ENCODE peak calls at places on chromosomes 5 and 9, in seven cellular contexts. One of them, this sample, is unnamed.

GRCh38 chr9:7115606-7116005 is 357.8 kb downstream of the KDM4C start:
- DNase-seq in SJSA1: no peak
- DNase-seq in right atrium auricular region: no peak
- DNase-seq in colonic mucosa: no peak
- DNase-seq in IMR-90: no peak
- DNase-seq in A673: no peak
- DNase-seq in transverse colon: no peak
- DNase-seq in this sample: no peak

GRCh38 chr9:100641166-100641565 is 63.3 kb downstream of the CAVIN4 start:
- DNase-seq in IMR-90: no peak
- DNase-seq in right atrium auricular region: no peak
- DNase-seq in colonic mucosa: no peak
- DNase-seq in SJSA1: no peak
- DNase-seq in transverse colon: no peak
- DNase-seq in A673: no peak
- DNase-seq in this sample: no peak

GRCh38 chr9:97474373-97474925 is 27.0 kb upstream of the TMOD1 start:
- DNase-seq in right atrium auricular region: no peak
- DNase-seq in IMR-90: peak; percentile 62
- DNase-seq in colonic mucosa: no peak
- DNase-seq in A673: no peak
- DNase-seq in transverse colon: no peak
- DNase-seq in SJSA1: no peak
- DNase-seq in this sample: no peak

GRCh38 chr5:157926953-157927352 is 68.0 kb upstream of the CLINT1 start:
- DNase-seq in A673: no peak
- DNase-seq in SJSA1: no peak
- DNase-seq in IMR-90: no peak
- DNase-seq in transverse colon: no peak
- DNase-seq in right atrium auricular region: no peak
- DNase-seq in colonic mucosa: no peak
- DNase-seq in this sample: no peak

GRCh38 chr5:79546782-79547428 is 33.0 kb upstream of the HOMER1 start:
- DNase-seq in SJSA1: no peak
- DNase-seq in A673: no peak
- DNase-seq in transverse colon: no peak
- DNase-seq in colonic mucosa: no peak
- DNase-seq in IMR-90: peak; percentile 70
- DNase-seq in right atrium auricular region: no peak
- DNase-seq in this sample: no peak

GRCh38 chr5:68777145-68777544 is 316.7 kb upstream of the SLC30A5 start:
- DNase-seq in SJSA1: no peak
- DNase-seq in A673: no peak
- DNase-seq in transverse colon: no peak
- DNase-seq in right atrium auricular region: no peak
- DNase-seq in colonic mucosa: no peak
- DNase-seq in IMR-90: no peak
- DNase-seq in this sample: peak; percentile 63

GRCh38 chr5:74506119-74506518 is 134.4 kb downstream of the ENC1 start:
- DNase-seq in right atrium auricular region: no peak
- DNase-seq in colonic mucosa: no peak
- DNase-seq in transverse colon: no peak
- DNase-seq in SJSA1: no peak
- DNase-seq in A673: no peak
- DNase-seq in IMR-90: no peak
- DNase-seq in this sample: no peak

GRCh38 chr9:98375138-98375726 is 119.8 kb upstream of the TBC1D2 start:
- DNase-seq in SJSA1: no peak
- DNase-seq in right atrium auricular region: no peak
- DNase-seq in A673: no peak
- DNase-seq in transverse colon: no peak
- DNase-seq in colonic mucosa: no peak
- DNase-seq in IMR-90: peak; percentile 93
- DNase-seq in this sample: peak; percentile 20

GRCh38 chr5:82204567-82204966 is 73.6 kb downstream of the RPS23 start:
- DNase-seq in SJSA1: no peak
- DNase-seq in transverse colon: no peak
- DNase-seq in A673: no peak
- DNase-seq in right atrium auricular region: no peak
- DNase-seq in colonic mucosa: no peak
- DNase-seq in IMR-90: no peak
- DNase-seq in this sample: no peak

GRCh38 chr5:51060953-51061352 is 322.3 kb upstream of the ISL1 start:
- DNase-seq in SJSA1: no peak
- DNase-seq in right atrium auricular region: no peak
- DNase-seq in IMR-90: no peak
- DNase-seq in A673: no peak
- DNase-seq in colonic mucosa: no peak
- DNase-seq in transverse colon: no peak
- DNase-seq in this sample: no peak

GRCh38 chr5:179806250-179807045 is at the start of gene MGAT4B:
- DNase-seq in A673: peak; percentile 66
- DNase-seq in colonic mucosa: peak; percentile 83
- DNase-seq in right atrium auricular region: no peak
- DNase-seq in SJSA1: peak; percentile 77
- DNase-seq in transverse colon: peak; percentile 87
- DNase-seq in IMR-90: peak; percentile 70
- DNase-seq in this sample: peak; percentile 88

GRCh38 chr5:126867237-126867636 is 90.3 kb downstream of the LMNB1 start:
- DNase-seq in transverse colon: no peak
- DNase-seq in IMR-90: no peak
- DNase-seq in right atrium auricular region: no peak
- DNase-seq in A673: no peak
- DNase-seq in SJSA1: no peak
- DNase-seq in colonic mucosa: no peak
- DNase-seq in this sample: no peak

GRCh38 chr9:16705121-16705604 is 165.3 kb downstream of the BNC2 start:
- DNase-seq in IMR-90: peak; percentile 97
- DNase-seq in SJSA1: peak; percentile 97
- DNase-seq in A673: peak; percentile 15
- DNase-seq in transverse colon: peak; percentile 66
- DNase-seq in colonic mucosa: peak; percentile 42
- DNase-seq in right atrium auricular region: peak; percentile 98
- DNase-seq in this sample: no peak

GRCh38 chr5:81825237-81825636 is 74.3 kb upstream of the SSBP2 start:
- DNase-seq in SJSA1: no peak
- DNase-seq in transverse colon: peak; percentile 20
- DNase-seq in right atrium auricular region: peak; percentile 72
- DNase-seq in colonic mucosa: no peak
- DNase-seq in A673: peak; percentile 23
- DNase-seq in IMR-90: peak; percentile 72
- DNase-seq in this sample: peak; percentile 17

DNA sequence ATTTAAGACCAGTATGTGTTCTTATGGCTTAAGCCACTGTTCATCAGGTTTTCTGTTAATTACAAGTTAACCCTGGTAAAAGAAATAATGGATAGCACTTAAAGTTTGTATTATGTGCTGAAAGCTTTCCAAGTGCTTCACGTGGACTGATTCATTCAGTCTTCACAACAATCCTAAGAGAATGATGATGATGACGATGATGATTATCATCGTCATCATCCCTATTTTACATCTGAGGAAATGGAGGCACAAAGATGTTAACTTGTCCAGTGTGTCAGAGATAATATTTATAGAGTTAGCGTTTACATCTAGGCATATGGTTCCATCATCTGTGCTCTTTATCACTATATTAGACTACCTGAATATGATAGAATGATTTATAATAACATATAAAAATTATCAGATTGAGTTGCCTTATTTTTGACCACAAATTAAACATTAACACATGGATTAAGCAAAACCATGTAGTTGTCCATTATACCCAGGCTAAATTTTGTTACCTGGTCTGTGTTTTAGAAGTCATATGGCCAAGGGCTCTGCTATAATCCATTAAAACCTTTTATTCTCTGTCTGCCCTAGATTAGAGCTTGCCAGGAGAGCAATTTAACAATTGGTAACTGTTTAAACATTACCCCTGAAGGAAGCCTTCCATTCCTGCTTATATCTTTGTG is 102.3 kb upstream of the MAP3K1 start:
- DNase-seq in colonic mucosa: no peak
- DNase-seq in A673: no peak
- DNase-seq in SJSA1: no peak
- DNase-seq in transverse colon: no peak
- DNase-seq in right atrium auricular region: no peak
- DNase-seq in IMR-90: no peak
- DNase-seq in this sample: no peak
- H3K27ac ChIP-seq in colonic mucosa: no peak overlapping the region
- H3K27ac ChIP-seq in A673: no peak overlapping the region
- H3K27ac ChIP-seq in SJSA1: no peak overlapping the region
- H3K27ac ChIP-seq in transverse colon: no peak overlapping the region
- H3K27ac ChIP-seq in right atrium auricular region: no peak overlapping the region
- H3K27ac ChIP-seq in IMR-90: no peak overlapping the region
- H3K27ac ChIP-seq in this sample: no peak overlapping the region

GRCh38 chr9:5510360-5510931 is at the start of gene PDCD1LG2:
- DNase-seq in SJSA1: peak; percentile 55
- DNase-seq in A673: no peak
- DNase-seq in right atrium auricular region: no peak
- DNase-seq in colonic mucosa: no peak
- DNase-seq in transverse colon: no peak
- DNase-seq in IMR-90: peak; percentile 84
- DNase-seq in this sample: no peak
- H3K4me3 ChIP-seq in SJSA1: peak within 1 kb of the TSS; percentile 35
- H3K4me3 ChIP-seq in A673: no peak within 1 kb of the TSS
- H3K4me3 ChIP-seq in right atrium auricular region: peak within 1 kb of the TSS; percentile 38
- H3K4me3 ChIP-seq in colonic mucosa: no peak within 1 kb of the TSS
- H3K4me3 ChIP-seq in transverse colon: no peak within 1 kb of the TSS
- H3K4me3 ChIP-seq in IMR-90: peak within 1 kb of the TSS; percentile 52
- H3K4me3 ChIP-seq in this sample: no peak within 1 kb of the TSS

GRCh38 chr5:140554454-140554853 is 2.8 kb downstream of the SRA1 start:
- DNase-seq in colonic mucosa: no peak
- DNase-seq in IMR-90: peak; percentile 83
- DNase-seq in right atrium auricular region: no peak
- DNase-seq in transverse colon: no peak
- DNase-seq in A673: no peak
- DNase-seq in SJSA1: no peak
- DNase-seq in this sample: no peak
- H3K27ac ChIP-seq in colonic mucosa: no peak overlapping the region
- H3K27ac ChIP-seq in IMR-90: no peak overlapping the region
- H3K27ac ChIP-seq in right atrium auricular region: no peak overlapping the region
- H3K27ac ChIP-seq in transverse colon: no peak overlapping the region
- H3K27ac ChIP-seq in A673: no peak overlapping the region
- H3K27ac ChIP-seq in SJSA1: no peak overlapping the region
- H3K27ac ChIP-seq in this sample: no peak overlapping the region

DNA sequence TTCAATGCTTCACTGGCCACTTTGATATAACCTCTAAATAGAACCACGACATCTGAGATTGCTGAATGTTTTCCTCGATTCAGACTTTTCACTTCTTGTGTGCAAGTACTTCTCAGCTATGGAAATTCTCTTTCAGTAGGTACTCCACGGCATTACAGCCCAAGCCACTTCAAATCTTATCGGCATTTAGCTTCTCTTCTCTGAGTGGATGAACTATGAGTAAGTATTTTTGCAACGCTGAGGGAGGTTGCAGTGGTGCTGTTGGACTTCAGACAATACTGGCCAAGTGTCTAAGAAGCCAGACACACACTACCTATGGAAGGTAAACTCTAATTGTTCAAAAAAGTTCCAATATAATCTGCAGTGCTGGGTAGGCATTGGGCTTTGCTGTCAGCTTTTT is 60.1 kb downstream of the FBN2 start:
- DNase-seq in transverse colon: no peak
- DNase-seq in A673: no peak
- DNase-seq in right atrium auricular region: no peak
- DNase-seq in colonic mucosa: no peak
- DNase-seq in SJSA1: no peak
- DNase-seq in IMR-90: no peak
- DNase-seq in this sample: no peak
- H3K4me3 ChIP-seq in transverse colon: no peak overlapping the region
- H3K4me3 ChIP-seq in A673: no peak overlapping the region
- H3K4me3 ChIP-seq in right atrium auricular region: no peak overlapping the region
- H3K4me3 ChIP-seq in colonic mucosa: no peak overlapping the region
- H3K4me3 ChIP-seq in SJSA1: no peak overlapping the region
- H3K4me3 ChIP-seq in IMR-90: no peak overlapping the region
- H3K4me3 ChIP-seq in this sample: no peak overlapping the region

GRCh38 chr5:39108987-39109386 is 34.8 kb upstream of the RICTOR start:
- DNase-seq in transverse colon: no peak
- DNase-seq in SJSA1: no peak
- DNase-seq in IMR-90: no peak
- DNase-seq in A673: no peak
- DNase-seq in colonic mucosa: no peak
- DNase-seq in right atrium auricular region: no peak
- DNase-seq in this sample: no peak
- H3K27ac ChIP-seq in transverse colon: no peak overlapping the region
- H3K27ac ChIP-seq in SJSA1: no peak overlapping the region
- H3K27ac ChIP-seq in IMR-90: no peak overlapping the region
- H3K27ac ChIP-seq in A673: no peak overlapping the region
- H3K27ac ChIP-seq in colonic mucosa: no peak overlapping the region
- H3K27ac ChIP-seq in right atrium auricular region: no peak overlapping the region
- H3K27ac ChIP-seq in this sample: no peak overlapping the region

GRCh38 chr9:121566401-121567141 is 66.9 kb upstream of the GGTA1 start:
- DNase-seq in IMR-90: peak; percentile 79
- DNase-seq in SJSA1: no peak
- DNase-seq in colonic mucosa: no peak
- DNase-seq in A673: no peak
- DNase-seq in right atrium auricular region: peak; percentile 72
- DNase-seq in transverse colon: peak; percentile 13
- DNase-seq in this sample: no peak
- H3K4me3 ChIP-seq in IMR-90: peak overlapping the region; percentile 22
- H3K4me3 ChIP-seq in SJSA1: no peak overlapping the region
- H3K4me3 ChIP-seq in colonic mucosa: no peak overlapping the region
- H3K4me3 ChIP-seq in A673: no peak overlapping the region
- H3K4me3 ChIP-seq in right atrium auricular region: peak overlapping the region; percentile 49
- H3K4me3 ChIP-seq in transverse colon: peak overlapping the region; percentile 30
- H3K4me3 ChIP-seq in this sample: no peak overlapping the region

GRCh38 chr5:149840226-149840825 is 104.3 kb downstream of the PDE6A start:
- DNase-seq in SJSA1: no peak
- DNase-seq in right atrium auricular region: no peak
- DNase-seq in A673: no peak
- DNase-seq in transverse colon: no peak
- DNase-seq in colonic mucosa: no peak
- DNase-seq in IMR-90: no peak
- DNase-seq in this sample: no peak
- H3K27ac ChIP-seq in SJSA1: no peak overlapping the region
- H3K27ac ChIP-seq in right atrium auricular region: no peak overlapping the region
- H3K27ac ChIP-seq in A673: peak overlapping the region; percentile 91
- H3K27ac ChIP-seq in transverse colon: no peak overlapping the region
- H3K27ac ChIP-seq in colonic mucosa: no peak overlapping the region
- H3K27ac ChIP-seq in IMR-90: no peak overlapping the region
- H3K27ac ChIP-seq in this sample: peak overlapping the region; percentile 1

DNA sequence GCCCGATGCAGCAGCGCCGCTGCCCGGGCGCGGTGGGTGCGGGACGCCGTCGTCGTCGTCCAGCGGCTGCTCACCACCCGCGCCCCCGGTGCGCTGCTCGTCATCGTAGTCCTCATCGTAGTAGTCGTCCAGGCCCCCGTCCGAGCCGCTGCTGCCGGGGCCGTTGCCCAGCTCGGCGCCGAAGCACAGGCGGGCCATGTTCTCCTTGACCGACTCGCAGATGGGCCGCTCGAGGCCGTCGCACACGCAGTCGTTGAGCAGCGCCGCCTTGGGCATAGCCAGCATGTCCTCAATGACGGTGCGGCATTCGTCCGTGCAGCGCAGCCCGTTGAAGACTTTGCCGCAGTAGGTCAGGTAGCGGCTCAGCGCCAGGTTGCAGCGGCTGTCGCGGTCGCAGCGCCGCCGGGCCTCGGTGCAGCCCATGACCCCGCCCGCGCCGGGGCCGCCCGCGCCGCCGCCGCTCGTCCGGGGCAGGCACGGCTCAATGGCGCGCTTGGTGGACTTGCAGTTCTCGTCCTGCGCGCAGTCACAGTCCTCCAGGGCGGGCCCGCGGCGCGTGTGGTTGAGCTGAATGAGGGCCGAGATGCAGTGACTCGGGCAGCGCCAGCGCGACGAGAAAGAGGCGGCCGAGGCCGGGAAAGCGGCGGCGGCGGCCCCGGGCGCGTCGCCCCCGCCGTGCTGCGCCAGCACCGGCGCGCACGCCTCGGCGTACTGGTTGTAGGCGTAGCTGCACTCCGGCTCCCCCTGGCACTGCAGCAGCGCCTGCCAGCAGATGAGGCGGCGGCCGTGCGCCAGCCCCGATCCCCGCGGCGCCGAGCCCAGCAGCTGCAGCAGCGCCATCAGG is 1.2 kb downstream of the GAS1 start:
- DNase-seq in A673: peak; percentile 90
- DNase-seq in SJSA1: peak; percentile 65
- DNase-seq in IMR-90: peak; percentile 75
- DNase-seq in transverse colon: peak; percentile 44
- DNase-seq in colonic mucosa: peak; percentile 35
- DNase-seq in right atrium auricular region: no peak
- DNase-seq in this sample: peak; percentile 57
- H3K4me3 ChIP-seq in A673: peak overlapping the region; percentile 84
- H3K4me3 ChIP-seq in SJSA1: peak overlapping the region; percentile 67
- H3K4me3 ChIP-seq in IMR-90: peak overlapping the region; percentile 59
- H3K4me3 ChIP-seq in transverse colon: peak overlapping the region; percentile 66
- H3K4me3 ChIP-seq in colonic mucosa: peak overlapping the region; percentile 83
- H3K4me3 ChIP-seq in right atrium auricular region: peak overlapping the region; percentile 80
- H3K4me3 ChIP-seq in this sample: peak overlapping the region; percentile 48